ENCODE peak calls at places on chromosomes 2 and 18, in ten cellular contexts. Z is IMR-90; C is occipital lobe; U is activated naive CD4-positive, alpha-beta T cell; T is stimulated activated CD8-positive, alpha-beta memory T cell treated with anti-CD3 and anti-CD28 coated beads, Interleukin-15, amount 100 ng/mL, for 1 hour; H is neural progenitor cell; L is Calu3; N is ELF-1; G is fibroblast of mammary gland; R is nephron progenitor cell. W is an unnamed sample.
A peak's percentile ranks its signal among the peaks of the same experiment; 100 is the strongest.

GRCh38 chr2:199870581-199870980 is 19.6 kb upstream of the FTCDNL1 start:
- DNase-seq in T (no peak), Z (peak; percentile 3), H (no peak), R (no peak), U (no peak), C (no peak), N (no peak), G (no peak), L (no peak), W (no peak)

GRCh38 chr2:9252002-9252357 is 45.4 kb downstream of the ASAP2 start:
- DNase-seq in N (peak; percentile 70), T (no peak), C (no peak), G (no peak), H (no peak), R (peak; percentile 80), L (no peak), Z (no peak), U (no peak), W (no peak)

GRCh38 chr2:119650971-119651370 is 28.0 kb upstream of the TMEM177 start:
- DNase-seq in G (no peak), R (no peak), C (no peak), U (no peak), L (no peak), N (no peak), H (no peak), Z (no peak), T (no peak), W (no peak)

GRCh38 chr2:207375207-207375875 is 154.4 kb upstream of the CREB1 start:
- DNase-seq in Z (no peak), G (no peak), U (no peak), N (peak; percentile 75), L (no peak), R (no peak), H (no peak), C (no peak), T (no peak), W (no peak)

GRCh38 chr2:180739070-180739469 is 241.3 kb upstream of the UBE2E3 start:
- DNase-seq in H (no peak), R (no peak), N (no peak), T (no peak), C (no peak), L (no peak), Z (no peak), G (no peak), U (no peak), W (no peak)

GRCh38 chr2:161199885-161200284 is 39.7 kb downstream of the TANK start:
- DNase-seq in C (no peak), Z (no peak), R (no peak), T (no peak), G (no peak), N (no peak), L (no peak), H (no peak), U (no peak), W (peak; percentile 32)

GRCh38 chr2:232327089-232328037 is 51.2 kb upstream of the ALPP start:
- DNase-seq in N (peak; percentile 92), H (peak; percentile 81), G (peak; percentile 58), L (peak; percentile 83), Z (peak; percentile 50), U (peak; percentile 82), T (peak; percentile 77), C (peak; percentile 33), R (peak; percentile 93), W (peak; percentile 71)

GRCh38 chr18:62524443-62525200 is 1.8 kb downstream of the ZCCHC2 start:
- DNase-seq in G (peak; percentile 46), H (peak; percentile 75), L (peak; percentile 46), N (peak; percentile 78), R (peak; percentile 71), Z (peak; percentile 45), C (peak; percentile 57), T (peak; percentile 24), U (peak; percentile 35), W (peak; percentile 82)

GRCh38 chr2:86649119-86649947 is 25.7 kb upstream of the RNF103 start:
- DNase-seq in H (no peak), G (no peak), T (no peak), L (peak; percentile 34), U (no peak), N (no peak), R (no peak), Z (no peak), C (no peak), W (no peak)

GRCh38 chr2:234423884-234424283 is 73.0 kb downstream of the ARL4C start:
- DNase-seq in R (no peak), L (no peak), C (no peak), Z (no peak), G (no peak), T (no peak), N (no peak), H (no peak), U (no peak), W (no peak)

GRCh38 chr2:20608666-20609348 is 42.1 kb downstream of the HS1BP3 start:
- DNase-seq in G (no peak), Z (peak; percentile 34), T (no peak), L (no peak), R (no peak), N (no peak), C (no peak), H (no peak), U (no peak), W (no peak)

GRCh38 chr2:144012304-144012703 is 507.6 kb downstream of the ZEB2 start:
- DNase-seq in U (no peak), L (no peak), G (no peak), N (no peak), C (no peak), H (no peak), Z (no peak), T (no peak), R (no peak), W (no peak)

GRCh38 chr2:211157856-211158463 is 601.6 kb downstream of the CPS1 start:
- DNase-seq in Z (peak; percentile 36), G (peak; percentile 67), N (peak; percentile 4), L (peak; percentile 80), R (peak; percentile 84), H (peak; percentile 89), C (peak; percentile 17), T (peak; percentile 44), U (peak; percentile 45), W (peak; percentile 3)

GRCh38 chr2:64838817-64839216 is 150.4 kb upstream of the SLC1A4 start:
- DNase-seq in H (no peak), Z (peak; percentile 91), R (no peak), L (peak; percentile 78), N (no peak), T (no peak), C (no peak), G (peak; percentile 98), U (no peak), W (no peak)

GRCh38 chr2:121451373-121451772 is 79.3 kb upstream of the RNU4ATAC start:
- DNase-seq in Z (peak; percentile 91), H (no peak), U (no peak), C (no peak), T (no peak), G (no peak), N (no peak), L (no peak), R (no peak), W (no peak)

GRCh38 chr2:95309599-95309998 is 12.5 kb downstream of the KCNIP3 start:
- DNase-seq in H (no peak), T (no peak), G (no peak), N (no peak), Z (no peak), U (no peak), R (no peak), C (no peak), L (no peak), W (no peak)

GRCh38 chr2:160507046-160507407 is 13.4 kb upstream of the RBMS1 start:
- DNase-seq in U (no peak), T (no peak), Z (no peak), R (no peak), H (no peak), C (no peak), N (no peak), G (no peak), L (no peak), W (no peak)